ENCODE peak calls at places on chromosome 18, in seven cellular contexts. Y is vagina, Z is WTC11, B is endothelial cell, A is GM13976, F is ascending aorta, R is osteocyte. N is an unnamed sample.

GRCh38 chr18:623760-624620 is 27.2 kb downstream of the CLUL1 start:
- DNase-seq in B (peak), Y (no peak), R (peak), F (no peak), A (peak), Z (peak), N (peak)

GRCh38 chr18:79934311-79935097 is 16.9 kb downstream of the SLC66A2 start:
- DNase-seq in B (no peak), Y (no peak), A (no peak), F (peak), Z (peak), R (no peak), N (peak)

GRCh38 chr18:59298871-59299270 is 19.6 kb downstream of the CPLX4 start:
- DNase-seq in F (no peak), Y (no peak), B (no peak), A (no peak), Z (no peak), R (no peak), N (no peak)

GRCh38 chr18:10424576-10425314 is 29.7 kb upstream of the APCDD1 start:
- DNase-seq in R (peak), F (peak), Y (no peak), Z (no peak), A (no peak), B (no peak), N (no peak)

GRCh38 chr18:46163941-46164499 is 59.8 kb downstream of the HAUS1 start:
- DNase-seq in B (no peak), R (no peak), Z (no peak), F (no peak), Y (no peak), A (no peak), N (no peak)

GRCh38 chr18:22032392-22032961 is 136.9 kb upstream of the GATA6 start:
- DNase-seq in F (no peak), B (no peak), Z (no peak), A (no peak), Y (no peak), R (no peak), N (no peak)

GRCh38 chr18:54822872-54823845 is 5.1 kb upstream of the RAB27B start:
- DNase-seq in Y (no peak), Z (no peak), B (no peak), A (no peak), F (no peak), R (no peak), N (no peak)

GRCh38 chr18:3458378-3458777 is 8.4 kb downstream of the TGIF1 start:
- DNase-seq in Y (no peak), A (no peak), F (no peak), Z (no peak), B (no peak), R (no peak), N (no peak)

GRCh38 chr18:76405761-76406356 is 89.2 kb downstream of the ZNF516 start:
- DNase-seq in F (peak), A (peak), Z (peak), B (peak), R (no peak), Y (no peak), N (peak)

GRCh38 chr18:41499345-41499744 is 455.7 kb upstream of the PIK3C3 start:
- DNase-seq in R (no peak), F (no peak), Y (no peak), B (no peak), A (no peak), Z (no peak), N (no peak)

GRCh38 chr18:55509631-55510372 is 78.2 kb downstream of the TCF4 start:
- DNase-seq in Y (no peak), R (no peak), F (no peak), A (peak), B (no peak), Z (no peak), N (no peak)

GRCh38 chr18:4284528-4284927 is 170.6 kb downstream of the DLGAP1 start:
- DNase-seq in Z (no peak), R (no peak), Y (no peak), B (no peak), F (no peak), A (no peak), N (no peak)

GRCh38 chr18:56330381-56331115 is 307.8 kb downstream of the TXNL1 start:
- DNase-seq in R (no peak), F (no peak), Z (no peak), B (no peak), Y (no peak), A (no peak), N (no peak)

GRCh38 chr18:12287684-12288405 is 20.2 kb upstream of the TUBB6 start:
- DNase-seq in F (peak), A (no peak), Y (no peak), R (no peak), Z (peak), B (no peak), N (peak)

GRCh38 chr18:59870623-59871130 is 29.1 kb upstream of the PMAIP1 start:
- DNase-seq in R (no peak), F (no peak), B (no peak), Y (no peak), Z (no peak), A (no peak), N (no peak)

GRCh38 chr18:14014456-14014855 is 99.1 kb upstream of the MC2R start:
- DNase-seq in Y (no peak), Z (no peak), R (no peak), A (no peak), B (no peak), F (no peak), N (no peak)

GRCh38 chr18:76212958-76213357 is 282.1 kb downstream of the ZNF516 start:
- DNase-seq in A (no peak), Y (no peak), R (no peak), Z (no peak), F (no peak), B (no peak), N (no peak)

GRCh38 chr18:13266208-13267100 is 47.9 kb downstream of the LDLRAD4 start:
- DNase-seq in Y (peak), Z (no peak), F (peak), A (no peak), B (no peak), R (peak), N (no peak)

GRCh38 chr18:24185805-24186204 is 46.9 kb downstream of the CABYR start:
- DNase-seq in F (no peak), Z (no peak), R (no peak), B (no peak), A (no peak), Y (no peak), N (no peak)

GRCh38 chr18:10054366-10054765 is 140.6 kb downstream of the VAPA start:
- DNase-seq in Z (no peak), F (no peak), A (no peak), R (no peak), B (no peak), Y (no peak), N (no peak)

GRCh38 chr18:52992041-52992440 is 652.0 kb downstream of the DCC start:
- DNase-seq in R (no peak), Y (no peak), A (no peak), B (peak), Z (peak), F (no peak), N (no peak)
- TF ChIP-seq CTCF in R (no peak), Y (no peak), A (no peak), B (no peak), Z (peak), F (no peak), N (no peak)

DNA sequence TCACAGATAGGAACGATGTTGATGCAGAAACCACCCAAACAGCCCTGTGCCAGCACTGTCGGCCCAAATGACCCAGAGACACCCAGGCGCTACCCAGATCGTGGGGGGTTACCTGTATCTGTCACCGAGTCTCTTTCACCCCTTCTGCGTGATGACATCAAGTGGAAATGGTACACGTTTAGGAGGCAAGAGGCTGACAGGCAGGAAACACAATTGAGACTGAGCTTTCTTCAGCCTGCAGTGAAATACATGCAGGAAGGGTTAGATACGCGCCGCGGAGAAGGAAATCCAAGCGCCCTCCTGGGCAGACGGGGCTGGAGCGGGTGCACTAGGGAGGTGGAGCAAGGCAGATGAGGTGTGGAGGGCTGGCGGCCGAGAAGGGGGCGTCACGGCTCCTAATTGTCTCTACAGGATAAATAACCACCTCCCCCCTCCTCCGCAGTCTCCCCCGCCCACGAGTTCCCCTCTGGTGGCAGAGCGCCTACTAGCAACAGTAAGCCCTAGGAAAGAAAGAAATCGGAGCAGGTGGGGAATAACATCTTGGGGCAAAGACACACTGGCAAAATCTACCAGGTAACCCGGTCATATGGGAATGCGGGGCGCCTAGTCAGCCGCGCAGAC is at the start of gene RNF152:
- DNase-seq in B (peak), Y (no peak), F (peak), A (peak), R (no peak), Z (peak), N (no peak)
- TF ChIP-seq CTCF in B (no peak), Y (no peak), F (no peak), A (no peak), R (peak), Z (no peak), N (no peak)

GRCh38 chr18:48345596-48345995 is 63.6 kb downstream of the ZBTB7C start:
- DNase-seq in F (no peak), Y (no peak), B (no peak), Z (peak), A (no peak), R (no peak), N (no peak)
- TF ChIP-seq CTCF in F (no peak), Y (no peak), B (no peak), Z (no peak), A (no peak), R (peak), N (no peak)

GRCh38 chr18:31563778-31564177 is 27.9 kb upstream of the TTR start:
- DNase-seq in R (no peak), Y (no peak), Z (no peak), B (no peak), A (peak), F (no peak), N (no peak)
- TF ChIP-seq CTCF in R (peak), Y (no peak), Z (no peak), B (no peak), A (peak), F (no peak), N (no peak)

N was measured in omental fat pad.